ENCODE peak calls at places on chromosomes 6 and 20, in four cellular contexts. Y is psoas muscle, Z is uterus, U is OCI-LY7. C is an unnamed sample.

GRCh38 chr6:166419268-166419667 is 36.5 kb upstream of the MPC1 start:
- DNase-seq in Y (peak; percentile 1), U (peak; percentile 47), Z (no peak), C (no peak)

GRCh38 chr6:97102152-97102790 is 177.7 kb downstream of the KLHL32 start:
- DNase-seq in Y (no peak), U (no peak), Z (no peak), C (no peak)

GRCh38 chr6:11753798-11754197 is 24.8 kb downstream of the ADTRP start:
- DNase-seq in U (no peak), Y (no peak), Z (no peak), C (no peak)

GRCh38 chr20:23298155-23298554 is 52.4 kb upstream of the NXT1 start:
- DNase-seq in Y (no peak), U (no peak), Z (no peak), C (no peak)

GRCh38 chr6:138943089-138943625 is 44.9 kb downstream of the REPS1 start:
- DNase-seq in U (no peak), Z (no peak), Y (no peak), C (no peak)

GRCh38 chr20:22490287-22491187 is 93.8 kb downstream of the FOXA2 start:
- DNase-seq in Y (no peak), Z (no peak), U (no peak), C (no peak)

GRCh38 chr20:3658708-3659491 is 4.3 kb downstream of the GFRA4 start:
- DNase-seq in Z (no peak), U (peak; percentile 34), Y (no peak), C (no peak)

GRCh38 chr6:37865534-37865933 is 46.0 kb downstream of the ZFAND3 start:
- DNase-seq in Z (no peak), Y (no peak), U (no peak), C (no peak)

GRCh38 chr20:63116412-63117106 is 99.4 kb downstream of the YTHDF1 start:
- DNase-seq in U (no peak), Z (no peak), Y (peak; percentile 36), C (no peak)

GRCh38 chr6:122781716-122782115 is 2.2 kb downstream of the FABP7 start:
- DNase-seq in Y (no peak), Z (no peak), U (no peak), C (no peak)

GRCh38 chr6:116528800-116529199 is 16.7 kb downstream of the TRAPPC3L start:
- DNase-seq in Z (no peak), Y (no peak), U (no peak), C (no peak)

DNA sequence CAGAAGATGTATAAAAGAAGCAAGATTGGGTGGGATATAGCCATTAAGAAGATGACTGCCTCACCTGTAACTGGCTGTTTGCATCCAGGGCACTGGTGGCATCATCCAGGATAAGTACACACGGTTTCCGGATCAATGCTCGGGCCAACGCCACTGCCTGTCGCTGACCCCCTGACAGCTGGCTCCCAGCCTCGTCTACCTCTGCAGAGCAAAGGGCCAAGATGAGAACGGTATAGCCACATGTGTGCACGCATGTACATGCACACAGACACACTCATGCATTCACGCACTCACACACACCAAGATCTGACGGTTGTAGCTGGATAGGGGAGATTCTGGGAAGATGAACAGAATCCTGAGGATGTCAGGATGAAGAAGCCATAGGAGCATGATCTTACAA is 3.2 kb upstream of the PSMB8 start:
- DNase-seq in Z (no peak), Y (no peak), U (no peak), C (no peak)
- H3K27ac ChIP-seq in Z (no peak overlapping the region), Y (no peak overlapping the region), U (no peak overlapping the region), C (no peak overlapping the region)

GRCh38 chr6:453152-453551 is 61.6 kb downstream of the IRF4 start:
- DNase-seq in Z (no peak), U (no peak), Y (peak; percentile 81), C (no peak)
- TF ChIP-seq CTCF in Z (no peak), U (no peak), Y (no peak), C (no peak)

GRCh38 chr6:137217801-137218472 is 1.2 kb downstream of the IFNGR1 start:
- DNase-seq in U (peak; percentile 55), Z (no peak), Y (peak; percentile 59), C (no peak)
- H3K27ac ChIP-seq in U (no peak overlapping the region), Z (peak overlapping the region; percentile 97), Y (peak overlapping the region; percentile 100), C (no peak overlapping the region)

DNA sequence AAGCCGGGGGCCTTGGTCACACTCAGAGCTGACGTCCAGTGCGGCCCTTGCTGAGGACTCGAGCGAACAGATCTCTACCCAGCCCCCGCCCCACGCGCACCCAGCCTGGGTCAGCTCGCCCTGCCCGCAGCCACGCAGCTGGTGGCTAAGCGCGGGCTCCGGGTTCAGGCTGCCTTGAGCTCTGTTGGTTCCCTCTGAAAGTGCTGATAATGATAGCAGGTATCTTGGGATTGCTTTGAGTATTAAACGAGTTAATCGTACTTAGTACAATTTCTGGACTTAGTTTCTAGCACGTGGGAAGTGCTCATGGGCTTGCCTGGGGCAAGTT is 88.1 kb upstream of the TGM3 start:
- DNase-seq in Z (no peak), U (no peak), Y (no peak), C (no peak)
- TF ChIP-seq CTCF in Z (no peak), U (peak; percentile 17), Y (no peak), C (no peak)

DNA sequence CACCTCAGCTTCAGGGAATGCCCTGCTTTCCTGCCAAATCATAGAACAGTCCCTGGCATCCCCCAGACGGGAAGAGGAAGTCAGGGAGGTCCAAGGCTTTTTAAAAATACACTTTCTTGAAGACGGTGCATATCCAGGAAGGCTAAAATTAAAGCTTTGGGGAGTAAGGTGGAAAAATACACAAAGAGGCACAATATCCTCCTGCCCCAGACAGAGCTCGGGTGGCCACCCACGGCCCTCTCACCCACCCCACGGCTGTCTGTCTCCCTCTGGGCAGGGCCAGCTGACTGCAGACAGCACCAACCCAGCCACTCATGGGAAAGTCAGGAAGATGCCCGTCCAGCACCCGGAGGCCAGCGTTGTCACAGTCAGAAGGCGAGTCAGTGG is 53.6 kb downstream of the BMP7 start:
- DNase-seq in Z (no peak), U (no peak), Y (peak; percentile 19), C (no peak)
- H3K27ac ChIP-seq in Z (peak overlapping the region; percentile 37), U (no peak overlapping the region), Y (no peak overlapping the region), C (no peak overlapping the region)

C was measured in WERI-Rb-1.